ENCODE peak calls at places on chromosomes 3 and 15, in five cellular contexts. One of them, this sample, is unnamed.

GRCh38 chr15:96789999-96790398 is 459.5 kb downstream of the NR2F2 start:
- DNase-seq in BJ: no peak
- DNase-seq in GM23248: no peak
- DNase-seq in fibroblast of villous mesenchyme: no peak
- DNase-seq in IMR-90: no peak
- DNase-seq in this sample: no peak

GRCh38 chr3:23696842-23697241 is 108.9 kb upstream of the UBE2E1 start:
- DNase-seq in BJ: no peak
- DNase-seq in GM23248: no peak
- DNase-seq in fibroblast of villous mesenchyme: peak
- DNase-seq in IMR-90: peak
- DNase-seq in this sample: peak

GRCh38 chr15:64149424-64150235 is 1.9 kb upstream of the SNX22 start:
- DNase-seq in BJ: no peak
- DNase-seq in GM23248: no peak
- DNase-seq in fibroblast of villous mesenchyme: no peak
- DNase-seq in IMR-90: no peak
- DNase-seq in this sample: no peak

GRCh38 chr3:123789160-123789559 is 95.0 kb downstream of the MYLK start:
- DNase-seq in BJ: no peak
- DNase-seq in GM23248: no peak
- DNase-seq in fibroblast of villous mesenchyme: peak
- DNase-seq in IMR-90: no peak
- DNase-seq in this sample: no peak

GRCh38 chr3:146337991-146338390 is 87.1 kb upstream of the PLSCR4 start:
- DNase-seq in BJ: no peak
- DNase-seq in GM23248: peak
- DNase-seq in fibroblast of villous mesenchyme: no peak
- DNase-seq in IMR-90: no peak
- DNase-seq in this sample: no peak

GRCh38 chr3:143525408-143525807 is 322.9 kb downstream of the SLC9A9 start:
- DNase-seq in BJ: no peak
- DNase-seq in GM23248: peak
- DNase-seq in fibroblast of villous mesenchyme: peak
- DNase-seq in IMR-90: peak
- DNase-seq in this sample: peak

GRCh38 chr3:136984837-136985236 is 27.1 kb downstream of the IL20RB start:
- DNase-seq in BJ: no peak
- DNase-seq in GM23248: peak
- DNase-seq in fibroblast of villous mesenchyme: peak
- DNase-seq in IMR-90: peak
- DNase-seq in this sample: peak

GRCh38 chr15:62392411-62392810 is 227.3 kb upstream of the C2CD4B start:
- DNase-seq in BJ: no peak
- DNase-seq in GM23248: peak
- DNase-seq in fibroblast of villous mesenchyme: peak
- DNase-seq in IMR-90: peak
- DNase-seq in this sample: peak

GRCh38 chr3:179730508-179730907 is 77.7 kb downstream of the USP13 start:
- DNase-seq in BJ: no peak
- DNase-seq in GM23248: no peak
- DNase-seq in fibroblast of villous mesenchyme: no peak
- DNase-seq in IMR-90: no peak
- DNase-seq in this sample: no peak

GRCh38 chr3:140822381-140823047 is 119.1 kb upstream of the SLC25A36 start:
- DNase-seq in BJ: no peak
- DNase-seq in GM23248: no peak
- DNase-seq in fibroblast of villous mesenchyme: no peak
- DNase-seq in IMR-90: no peak
- DNase-seq in this sample: no peak

GRCh38 chr15:71431345-71432336 is 316.4 kb downstream of the THSD4 start:
- DNase-seq in BJ: no peak
- DNase-seq in GM23248: no peak
- DNase-seq in fibroblast of villous mesenchyme: no peak
- DNase-seq in IMR-90: no peak
- DNase-seq in this sample: no peak

GRCh38 chr15:76267077-76267476 is 44.2 kb downstream of the ETFA start:
- DNase-seq in BJ: no peak
- DNase-seq in GM23248: no peak
- DNase-seq in fibroblast of villous mesenchyme: no peak
- DNase-seq in IMR-90: no peak
- DNase-seq in this sample: no peak

GRCh38 chr3:157142315-157142714 is 17.6 kb downstream of the CCNL1 start:
- DNase-seq in BJ: no peak
- DNase-seq in GM23248: no peak
- DNase-seq in fibroblast of villous mesenchyme: no peak
- DNase-seq in IMR-90: no peak
- DNase-seq in this sample: no peak

GRCh38 chr15:69718916-69719315 is 266.3 kb downstream of the RPLP1 start:
- DNase-seq in BJ: no peak
- DNase-seq in GM23248: no peak
- DNase-seq in fibroblast of villous mesenchyme: no peak
- DNase-seq in IMR-90: no peak
- DNase-seq in this sample: no peak

GRCh38 chr3:126287171-126287535 is 70.1 kb downstream of the KLF15 start:
- DNase-seq in BJ: no peak
- DNase-seq in GM23248: no peak
- DNase-seq in fibroblast of villous mesenchyme: no peak
- DNase-seq in IMR-90: no peak
- DNase-seq in this sample: no peak

GRCh38 chr3:197298858-197299854 is 744 bp upstream of the DLG1 start:
- DNase-seq in BJ: no peak
- DNase-seq in GM23248: peak
- DNase-seq in fibroblast of villous mesenchyme: no peak
- DNase-seq in IMR-90: no peak
- DNase-seq in this sample: peak

GRCh38 chr3:190040145-190040544 is 80.6 kb downstream of the P3H2 start:
- DNase-seq in BJ: no peak
- DNase-seq in GM23248: no peak
- DNase-seq in fibroblast of villous mesenchyme: no peak
- DNase-seq in IMR-90: no peak
- DNase-seq in this sample: no peak

GRCh38 chr3:53158700-53159414 is 2.2 kb upstream of the PRKCD start:
- DNase-seq in BJ: no peak
- DNase-seq in GM23248: no peak
- DNase-seq in fibroblast of villous mesenchyme: no peak
- DNase-seq in IMR-90: no peak
- DNase-seq in this sample: no peak

This sample was measured in iris pigment epithelial cell.